ENCODE peak calls at places on chromosomes 12 and 14, in ten cellular contexts. Z, B, L, J, W, M, F, S, P and U are unnamed samples.

GRCh38 chr14:59829941-59830734 is 40.4 kb downstream of the RTN1 start:
- DNase-seq in F (no peak), B (no peak), Z (no peak), S (no peak), L (no peak), P (no peak), W (no peak), M (no peak), J (no peak), U (no peak)

GRCh38 chr14:101900253-101900652 is 64.1 kb upstream of the DYNC1H1 start:
- DNase-seq in W (no peak), L (no peak), M (no peak), S (no peak), P (no peak), F (no peak), B (no peak), J (no peak), Z (no peak), U (no peak)

GRCh38 chr12:95336387-95337067 is 118.9 kb downstream of the VEZT start:
- DNase-seq in S (peak; percentile 79), B (peak; percentile 97), W (peak; percentile 85), M (peak; percentile 35), Z (no peak), F (peak; percentile 78), L (no peak), J (peak; percentile 91), P (peak; percentile 66), U (peak; percentile 94)

GRCh38 chr12:117155278-117156060 is 34.8 kb downstream of the FBXO21 start:
- DNase-seq in M (peak; percentile 81), F (peak; percentile 83), B (peak; percentile 96), Z (peak; percentile 69), J (peak; percentile 26), P (no peak), L (peak; percentile 67), W (peak; percentile 92), S (peak; percentile 77), U (peak; percentile 60)

GRCh38 chr14:29757711-29758233 is 169.9 kb downstream of the PRKD1 start:
- DNase-seq in W (no peak), L (no peak), S (no peak), J (no peak), F (no peak), Z (no peak), B (no peak), P (no peak), M (no peak), U (no peak)

GRCh38 chr14:102316048-102316745 is 3.3 kb upstream of the ZNF839 start:
- DNase-seq in L (peak; percentile 16), Z (peak; percentile 32), P (no peak), W (peak; percentile 37), J (peak; percentile 79), F (peak; percentile 71), B (peak; percentile 84), S (no peak), M (no peak), U (peak; percentile 68)

GRCh38 chr12:84131076-84131475 is 781.5 kb downstream of the SLC6A15 start:
- DNase-seq in Z (no peak), S (no peak), B (peak; percentile 37), J (peak; percentile 83), F (no peak), W (no peak), P (no peak), M (no peak), L (no peak), U (no peak)

GRCh38 chr14:49621114-49621881 is 699 bp downstream of the MGAT2 start:
- DNase-seq in Z (no peak), L (peak; percentile 59), S (peak; percentile 70), B (peak; percentile 84), M (peak; percentile 40), J (peak; percentile 59), F (peak; percentile 94), W (peak; percentile 64), P (no peak), U (peak; percentile 85)

GRCh38 chr14:37019488-37019887 is 152.9 kb downstream of the SLC25A21 start:
- DNase-seq in M (no peak), W (no peak), L (no peak), P (no peak), F (no peak), S (no peak), Z (no peak), B (no peak), J (no peak), U (no peak)

GRCh38 chr14:83463500-83464098 is 1929.9 kb upstream of the SEL1L start:
- DNase-seq in S (peak; percentile 36), M (peak; percentile 14), L (no peak), W (no peak), F (no peak), J (peak; percentile 64), B (peak; percentile 79), Z (peak; percentile 0), P (no peak), U (peak; percentile 18)

GRCh38 chr12:11143352-11143751 is 8.9 kb upstream of the TAS2R30 start:
- DNase-seq in M (no peak), S (no peak), F (no peak), J (no peak), L (no peak), Z (no peak), B (no peak), P (no peak), W (no peak), U (no peak)

GRCh38 chr12:52601671-52602070 is 408 bp upstream of the KRT72 start:
- DNase-seq in S (no peak), B (no peak), M (no peak), L (no peak), F (no peak), W (no peak), J (no peak), Z (no peak), P (no peak), U (no peak)

GRCh38 chr12:124852329-124852831 is 11.3 kb downstream of the SCARB1 start:
- DNase-seq in B (no peak), Z (no peak), S (peak; percentile 59), J (no peak), P (no peak), L (no peak), W (peak; percentile 53), F (no peak), M (no peak), U (peak; percentile 78)

GRCh38 chr12:72982351-72982750 is 710.2 kb downstream of the TRHDE start:
- DNase-seq in W (no peak), Z (no peak), S (no peak), B (no peak), L (no peak), F (no peak), P (no peak), J (no peak), M (no peak), U (no peak)

GRCh38 chr12:13104403-13104802 is 936 bp upstream of the GSG1 start:
- DNase-seq in B (no peak), W (no peak), M (no peak), P (no peak), J (no peak), Z (no peak), S (no peak), L (no peak), F (no peak), U (no peak)

GRCh38 chr12:93594766-93595165 is 22.3 kb downstream of the SOCS2 start:
- DNase-seq in M (no peak), F (no peak), P (no peak), L (no peak), J (no peak), Z (no peak), W (no peak), S (no peak), B (no peak), U (no peak)

GRCh38 chr12:81005635-81006034 is 67.9 kb upstream of the LIN7A start:
- DNase-seq in J (no peak), M (no peak), P (no peak), Z (no peak), B (no peak), S (no peak), L (no peak), F (no peak), W (no peak), U (no peak)

GRCh38 chr12:127245437-127245836 is 1021.5 kb upstream of the TMEM132C start:
- DNase-seq in S (no peak), Z (no peak), P (peak; percentile 54), B (no peak), W (no peak), M (no peak), F (no peak), L (no peak), J (no peak), U (no peak)

GRCh38 chr14:59283380-59283779 is 94.9 kb downstream of the DAAM1 start:
- DNase-seq in B (peak; percentile 54), S (no peak), M (no peak), L (no peak), F (no peak), Z (no peak), W (peak; percentile 31), J (peak; percentile 62), P (peak; percentile 52), U (no peak)